ENCODE peak calls at places on chromosomes 5 and 9, in six cellular contexts. C is body of pancreas, U is IMR-90, F is GM12878, X is dorsolateral prefrontal cortex, M is brain microvascular endothelial cell. Q is an unnamed sample.

GRCh38 chr5:55446690-55447351 is 87.9 kb downstream of the PLPP1 start:
- DNase-seq in X (no peak), U (no peak), M (no peak), F (no peak), C (no peak), Q (no peak)

GRCh38 chr9:98357921-98358535 is 102.6 kb upstream of the TBC1D2 start:
- DNase-seq in F (no peak), X (no peak), M (peak), C (no peak), U (peak), Q (no peak)

GRCh38 chr5:102099766-102100331 is 196.2 kb downstream of the SLCO4C1 start:
- DNase-seq in X (no peak), C (no peak), U (no peak), F (no peak), M (no peak), Q (no peak)

GRCh38 chr5:67620386-67621039 is 423.9 kb upstream of the CD180 start:
- DNase-seq in C (no peak), U (no peak), F (no peak), M (no peak), X (no peak), Q (no peak)

GRCh38 chr5:145697251-145698016 is 137.7 kb downstream of the PRELID2 start:
- DNase-seq in C (peak), U (peak), F (no peak), X (no peak), M (peak), Q (peak)

GRCh38 chr5:137731201-137731600 is 4.7 kb downstream of the KLHL3 start:
- DNase-seq in X (no peak), U (peak), F (no peak), C (no peak), M (no peak), Q (no peak)

GRCh38 chr5:59218424-59219045 is 635.7 kb downstream of the RAB3C start:
- DNase-seq in F (no peak), C (no peak), X (no peak), U (peak), M (no peak), Q (no peak)

GRCh38 chr5:90873033-90873517 is 314.5 kb downstream of the ADGRV1 start:
- DNase-seq in U (no peak), C (peak), X (no peak), M (no peak), F (no peak), Q (no peak)

GRCh38 chr9:130445268-130445983 is 665 bp downstream of the ASS1 start:
- DNase-seq in U (no peak), C (peak), F (no peak), M (no peak), X (no peak), Q (no peak)

GRCh38 chr9:4258321-4259093 is 41.4 kb downstream of the GLIS3 start:
- DNase-seq in M (peak), X (no peak), U (peak), F (no peak), C (no peak), Q (no peak)

GRCh38 chr5:114361724-114362196 is at the start of gene KCNN2:
- DNase-seq in F (peak), X (peak), U (peak), M (peak), C (peak), Q (peak)

DNA sequence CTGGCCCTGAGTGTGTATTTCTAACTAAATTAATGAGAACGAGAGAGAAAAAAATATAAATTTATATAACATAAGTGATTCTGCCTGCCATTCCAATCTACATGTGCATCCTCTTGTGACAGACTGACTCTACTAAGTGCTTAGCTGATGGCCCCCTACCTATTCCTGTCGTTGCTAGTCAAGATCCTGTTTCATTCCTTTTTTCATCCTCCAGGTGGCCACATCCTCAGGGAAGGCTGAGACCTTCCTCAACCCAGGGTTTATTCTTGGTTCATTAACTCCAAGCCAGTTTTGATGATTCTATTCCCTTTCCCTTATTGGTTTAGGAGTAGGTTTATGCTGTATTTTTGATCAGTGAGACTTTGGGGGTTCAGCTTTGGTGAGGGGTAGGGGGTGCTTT is 201.3 kb downstream of the C9orf152 start:
- DNase-seq in C (no peak), F (no peak), M (no peak), X (no peak), U (no peak), Q (no peak)
- TF ChIP-seq CTCF in C (no peak), F (no peak), M (peak), X (no peak), U (no peak), Q (no peak)

GRCh38 chr5:167294861-167295685 is 996.4 kb upstream of the WWC1 start:
- DNase-seq in U (peak), C (no peak), M (peak), F (no peak), X (no peak), Q (no peak)
- H3K4me3 ChIP-seq in U (no peak), C (no peak), M (no peak), F (no peak), X (no peak), Q (no peak)

GRCh38 chr9:28925184-28925583 is 1351.9 kb upstream of the C9orf72 start:
- DNase-seq in C (no peak), U (no peak), F (no peak), X (no peak), M (no peak), Q (no peak)
- TF ChIP-seq CTCF in C (no peak), U (no peak), F (no peak), X (no peak), M (no peak), Q (no peak)

DNA sequence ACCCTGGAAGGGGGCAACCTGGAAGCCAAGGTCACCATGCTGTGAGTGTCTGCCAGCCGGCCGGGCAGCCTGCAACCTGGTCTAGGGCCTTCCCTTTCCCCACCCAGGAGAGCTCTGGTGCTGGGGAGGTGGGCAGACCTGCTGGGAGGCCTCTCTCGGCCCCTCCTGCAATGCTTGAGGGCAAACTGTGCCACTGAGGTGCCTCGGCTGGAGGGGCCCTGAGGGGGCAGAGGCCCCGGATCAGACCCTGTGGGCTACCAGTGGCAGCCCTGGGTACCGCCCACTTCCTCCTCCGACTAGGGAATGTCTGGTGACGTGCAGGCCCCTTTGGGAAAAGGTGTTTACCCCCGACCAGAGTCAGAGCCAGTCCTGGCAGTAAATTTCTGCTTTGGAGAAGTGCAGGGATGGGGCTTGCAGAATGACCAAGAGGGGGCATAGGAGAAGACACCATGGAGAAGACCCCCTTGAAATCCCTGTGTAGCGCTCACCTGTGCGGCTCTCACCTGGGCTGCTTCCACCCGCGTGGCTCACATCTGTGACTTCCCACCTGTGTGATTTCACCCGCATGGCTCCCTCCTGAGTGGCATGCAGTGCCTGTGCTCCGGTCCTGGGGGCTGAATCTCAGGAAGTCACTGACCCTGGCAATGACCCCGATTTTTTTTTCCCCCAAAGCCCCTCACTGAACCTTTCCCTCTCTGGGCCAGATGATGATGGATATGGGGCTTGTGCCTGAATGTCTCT is 1.1 kb downstream of the LCN1 start:
- DNase-seq in F (no peak), U (no peak), M (no peak), X (peak), C (no peak), Q (no peak)
- H3K4me3 ChIP-seq in F (no peak), U (no peak), M (no peak), X (no peak), C (no peak), Q (no peak)

GRCh38 chr5:36273809-36274526 is 27.7 kb downstream of the RANBP3L start:
- DNase-seq in U (no peak), C (peak), M (no peak), F (no peak), X (no peak), Q (no peak)
- TF ChIP-seq CTCF in U (no peak), C (no peak), M (no peak), F (no peak), X (no peak), Q (no peak)

GRCh38 chr5:6430418-6431028 is 18.1 kb upstream of the UBE2QL1 start:
- DNase-seq in C (no peak), F (no peak), U (no peak), X (no peak), M (no peak), Q (no peak)
- H3K4me3 ChIP-seq in C (no peak), F (no peak), U (no peak), X (no peak), M (no peak), Q (no peak)

GRCh38 chr5:151058891-151059611 is 21.8 kb downstream of the TNIP1 start:
- DNase-seq in M (no peak), F (no peak), X (peak), C (no peak), U (no peak), Q (no peak)
- TF ChIP-seq CTCF in M (no peak), F (peak), X (no peak), C (no peak), U (no peak), Q (peak)

GRCh38 chr9:135905380-135906282 is 1.7 kb downstream of the CAMSAP1 start:
- DNase-seq in M (no peak), C (no peak), U (peak), X (no peak), F (no peak), Q (no peak)

GRCh38 chr9:135907446-135908333 is at the start of gene CAMSAP1:
- DNase-seq in C (peak), U (peak), F (peak), M (peak), X (peak), Q (peak)

GRCh38 chr9:135906291-135907005 is 898 bp downstream of the CAMSAP1 start:
- DNase-seq in M (no peak), X (no peak), F (no peak), C (no peak), U (peak), Q (no peak)

GRCh38 chr9:135908334-135909204 is 1.2 kb upstream of the CAMSAP1 start:
- DNase-seq in U (no peak), C (no peak), M (no peak), F (no peak), X (no peak), Q (no peak)

DNA sequence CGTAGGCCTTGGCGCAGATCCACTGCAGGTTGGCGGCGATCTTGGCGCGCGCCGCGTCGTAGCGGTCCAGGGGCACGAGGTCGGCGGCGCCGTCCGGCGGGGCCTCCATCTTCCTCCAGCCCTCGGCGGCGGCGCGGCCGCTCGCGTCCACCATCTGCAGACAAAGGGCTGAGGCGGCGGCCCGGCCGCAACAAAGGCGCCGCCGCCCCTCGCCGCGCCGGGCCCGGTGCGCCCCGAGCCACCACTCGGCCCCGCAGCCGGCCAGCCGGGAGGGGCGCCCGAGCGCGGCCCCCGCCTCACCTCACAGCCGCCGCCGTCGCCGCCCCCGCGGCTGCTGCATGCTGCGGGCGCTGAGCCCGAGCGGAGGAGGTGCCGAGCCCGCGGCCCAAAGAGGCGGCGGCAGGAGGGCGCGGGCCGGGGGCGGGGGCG is 326 bp downstream of the CAMSAP1 start:
- DNase-seq in M (no peak), U (peak), F (no peak), C (peak), X (no peak), Q (peak)
- H3K4me3 ChIP-seq in M (peak), U (peak), F (peak), C (no peak), X (peak), Q (peak)

GRCh38 chr5:36366883-36367282 is 65.2 kb upstream of the RANBP3L start:
- DNase-seq in C (no peak), F (no peak), U (no peak), X (no peak), M (no peak), Q (no peak)

GRCh38 chr5:36363776-36364175 is 62.1 kb upstream of the RANBP3L start:
- DNase-seq in U (no peak), C (no peak), M (no peak), X (no peak), F (no peak), Q (no peak)

GRCh38 chr5:36364473-36364872 is 62.8 kb upstream of the RANBP3L start:
- DNase-seq in M (no peak), F (no peak), X (no peak), U (no peak), C (no peak), Q (no peak)

GRCh38 chr5:36360311-36360710 is 58.6 kb upstream of the RANBP3L start:
- DNase-seq in C (no peak), M (no peak), U (no peak), X (no peak), F (peak), Q (peak)

GRCh38 chr5:36363101-36363500 is 61.4 kb upstream of the RANBP3L start:
- DNase-seq in X (no peak), M (peak), U (peak), C (no peak), F (no peak), Q (no peak)
- TF ChIP-seq CTCF in X (no peak), M (peak), U (peak), C (no peak), F (no peak), Q (no peak)

Q was measured in GM06990.